ENCODE peak calls at places on chromosomes 5 and 9, in six cellular contexts. J is mesendoderm, R is cardiac muscle cell, S is spleen, Y is IMR-90, T is aorta. P is an unnamed sample.

GRCh38 chr5:164355267-164355830 is 849.9 kb downstream of the MAT2B start:
- DNase-seq in T (no peak), R (no peak), S (no peak), J (no peak), Y (no peak), P (no peak)

GRCh38 chr9:85994191-85994590 is 53.2 kb downstream of the NAA35 start:
- DNase-seq in S (no peak), J (no peak), Y (no peak), R (no peak), T (no peak), P (no peak)

GRCh38 chr5:166594552-166594951 is 1696.9 kb upstream of the WWC1 start:
- DNase-seq in R (peak; percentile 3), J (no peak), S (no peak), T (no peak), Y (no peak), P (no peak)

GRCh38 chr5:16774806-16775205 is 158.0 kb upstream of the RETREG1 start:
- DNase-seq in R (no peak), Y (peak; percentile 91), S (no peak), T (no peak), J (no peak), P (no peak)

GRCh38 chr5:53469946-53470687 is 10.3 kb upstream of the FST start:
- DNase-seq in S (no peak), R (no peak), T (no peak), Y (peak; percentile 79), J (no peak), P (no peak)

GRCh38 chr5:72160299-72160698 is 53.0 kb downstream of the MAP1B start:
- DNase-seq in T (no peak), Y (peak; percentile 99), S (no peak), R (peak; percentile 71), J (no peak), P (no peak)

GRCh38 chr9:133842721-133843227 is 104.6 kb upstream of the SARDH start:
- DNase-seq in R (no peak), J (no peak), T (no peak), Y (no peak), S (no peak), P (no peak)

GRCh38 chr9:136901516-136902258 is 15.4 kb downstream of the TRAF2 start:
- DNase-seq in S (peak; percentile 83), J (peak; percentile 35), R (no peak), Y (peak; percentile 45), T (no peak), P (no peak)

GRCh38 chr5:40680741-40681350 is 1.1 kb downstream of the PTGER4 start:
- DNase-seq in Y (no peak), J (peak; percentile 61), R (no peak), S (peak; percentile 89), T (no peak), P (peak; percentile 38)

GRCh38 chr5:40682431-40683017 is 2.8 kb downstream of the PTGER4 start:
- DNase-seq in Y (peak; percentile 48), R (no peak), S (no peak), T (no peak), J (no peak), P (no peak)

GRCh38 chr5:40681351-40682311 is 1.9 kb downstream of the PTGER4 start:
- DNase-seq in T (peak; percentile 81), Y (no peak), R (no peak), S (peak; percentile 93), J (peak; percentile 46), P (no peak)

GRCh38 chr5:40685191-40685590 is 5.5 kb downstream of the PTGER4 start:
- DNase-seq in J (no peak), S (no peak), R (no peak), Y (no peak), T (no peak), P (no peak)

GRCh38 chr5:40683351-40683750 is 3.6 kb downstream of the PTGER4 start:
- DNase-seq in Y (no peak), R (no peak), S (no peak), T (no peak), J (no peak), P (no peak)
- H3K4me3 ChIP-seq in Y (peak overlapping the region; percentile 12), R (no peak overlapping the region), S (peak overlapping the region; percentile 78), T (no peak overlapping the region), J (no peak overlapping the region), P (no peak overlapping the region)

GRCh38 chr9:121358747-121359146 is 11.3 kb downstream of the STOM start:
- DNase-seq in J (no peak), Y (no peak), S (no peak), T (no peak), R (no peak), P (no peak)
- H3K4me1 ChIP-seq in J (no peaks in the 10 kb centered on the region), Y (peaks cover 16% of the 10 kb centered on the region), S (peaks cover 98% of the 10 kb centered on the region), T (peaks cover 10% of the 10 kb centered on the region), R (peaks cover 48% of the 10 kb centered on the region), P (peaks cover 62% of the 10 kb centered on the region)

GRCh38 chr9:114283551-114284111 is 39.3 kb upstream of the ORM1 start:
- DNase-seq in R (no peak), T (peak; percentile 73), S (peak; percentile 51), Y (no peak), J (no peak), P (no peak)

GRCh38 chr9:114281421-114282103 is 41.3 kb upstream of the ORM1 start:
- DNase-seq in S (peak; percentile 57), Y (peak; percentile 67), J (no peak), R (peak; percentile 37), T (peak; percentile 76), P (peak; percentile 78)

GRCh38 chr9:114282104-114282485 is 40.8 kb upstream of the ORM1 start:
- DNase-seq in T (peak; percentile 66), J (no peak), R (no peak), S (peak; percentile 47), Y (no peak), P (no peak)

GRCh38 chr9:114282507-114282906 is 40.4 kb upstream of the ORM1 start:
- DNase-seq in Y (no peak), S (no peak), R (no peak), T (no peak), J (no peak), P (no peak)

DNA sequence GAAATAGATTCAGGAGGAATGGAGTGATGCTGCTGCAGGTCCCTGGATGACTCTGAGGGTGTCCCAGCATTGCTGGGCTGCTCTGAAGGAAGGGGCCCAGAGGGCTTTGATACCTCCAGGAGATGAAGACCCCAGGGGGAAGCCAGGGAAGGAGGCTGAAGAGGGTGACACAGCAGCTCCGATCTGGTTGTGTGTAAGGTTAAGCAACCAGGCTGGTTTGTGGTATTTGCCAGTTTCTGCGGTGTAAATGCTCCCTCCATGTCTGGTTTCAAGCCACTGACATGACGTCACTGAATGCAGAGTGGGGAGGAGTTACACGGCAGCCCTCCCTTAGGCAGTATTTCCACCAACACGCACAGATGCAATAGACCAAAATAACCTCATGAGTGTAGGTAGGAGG is 40.0 kb upstream of the ORM1 start:
- DNase-seq in J (peak; percentile 51), T (peak; percentile 36), R (peak; percentile 90), Y (peak; percentile 93), S (peak; percentile 3), P (no peak)
- H3K4me3 ChIP-seq in J (no peak overlapping the region), T (no peak overlapping the region), R (no peak overlapping the region), Y (no peak overlapping the region), S (no peak overlapping the region), P (no peak overlapping the region)

GRCh38 chr5:180807654-180808414 is 5.2 kb upstream of the MGAT1 start:
- DNase-seq in J (no peak), T (no peak), Y (no peak), R (no peak), S (no peak), P (no peak)

GRCh38 chr5:180809403-180810209 is 7.0 kb upstream of the MGAT1 start:
- DNase-seq in S (peak; percentile 97), T (peak; percentile 97), R (peak; percentile 93), Y (peak; percentile 88), J (peak; percentile 93), P (peak; percentile 85)

GRCh38 chr5:180810210-180811011 is 7.8 kb upstream of the MGAT1 start:
- DNase-seq in S (peak; percentile 99), T (peak; percentile 99), Y (peak; percentile 90), J (peak; percentile 97), R (peak; percentile 97), P (peak; percentile 93)

GRCh38 chr5:180806351-180807011 is 3.9 kb upstream of the MGAT1 start:
- DNase-seq in J (no peak), S (no peak), R (no peak), T (no peak), Y (no peak), P (no peak)

GRCh38 chr5:180808461-180809000 is 5.9 kb upstream of the MGAT1 start:
- DNase-seq in S (no peak), Y (no peak), T (no peak), R (no peak), J (no peak), P (no peak)
- H3K4me1 ChIP-seq in S (peaks cover 84% of the 10 kb centered on the region), Y (peaks cover 11% of the 10 kb centered on the region), T (peaks cover 15% of the 10 kb centered on the region), R (peaks cover 24% of the 10 kb centered on the region), J (peaks cover 8% of the 10 kb centered on the region), P (peaks cover 11% of the 10 kb centered on the region)

P was measured in A673.